ENCODE peak calls at places on chromosomes 16 and 17, in seven cellular contexts. A is HAP-1; U is SW 1271; E is stimulated activated CD4-positive, alpha-beta T cell treated with anti-CD3 and anti-CD28 coated beads, Interleukin-1b, Interleukin-23, amount 100 ng/mL, for 1 hour; Q is GM13976; M is GM03348; S is DMS79. J is an unnamed sample.

GRCh38 chr17:76906463-76906862 is 38.3 kb downstream of the MGAT5B start:
- DNase-seq in S (no peak), E (no peak), Q (no peak), A (no peak), U (no peak), M (no peak), J (no peak)

GRCh38 chr16:75653926-75654325 is 6.4 kb downstream of the TERF2IP start:
- DNase-seq in S (no peak), A (no peak), Q (no peak), U (no peak), E (no peak), M (peak), J (no peak)

GRCh38 chr17:45428050-45428953 is 4.4 kb downstream of the ARHGAP27 start:
- DNase-seq in A (peak), E (peak), M (peak), Q (peak), U (peak), S (peak), J (peak)

GRCh38 chr17:75774988-75775668 is 9.5 kb upstream of the UNK start:
- DNase-seq in S (no peak), M (no peak), E (no peak), A (no peak), Q (no peak), U (no peak), J (no peak)

GRCh38 chr16:72124761-72125634 is 31.4 kb downstream of the DHX38 start:
- DNase-seq in A (peak), Q (peak), U (peak), S (no peak), E (no peak), M (peak), J (peak)

GRCh38 chr16:841455-842060 is 41.0 kb upstream of the GNG13 start:
- DNase-seq in U (no peak), M (no peak), E (no peak), A (no peak), Q (no peak), S (no peak), J (no peak)

GRCh38 chr17:30922235-30922993 is 669 bp downstream of the ADAP2 start:
- DNase-seq in S (no peak), U (no peak), A (no peak), E (no peak), M (peak), Q (peak), J (no peak)

GRCh38 chr16:73771676-73772075 is 524.9 kb upstream of the PSMD7 start:
- DNase-seq in A (no peak), S (no peak), Q (no peak), U (no peak), M (peak), E (no peak), J (no peak)

GRCh38 chr16:50591800-50592771 is 43.9 kb downstream of the NKD1 start:
- DNase-seq in Q (no peak), E (no peak), S (no peak), M (no peak), A (no peak), U (no peak), J (no peak)

GRCh38 chr16:66081967-66082366 is 284.5 kb upstream of the CDH5 start:
- DNase-seq in S (no peak), Q (no peak), E (no peak), A (no peak), M (peak), U (no peak), J (peak)

J was measured in Caki2.